ENCODE peak calls at places on chromosomes 11 and 22, in four cellular contexts. D is naive thymus-derived CD4-positive, alpha-beta T cell; I is aorta; G is adrenal gland. N is an unnamed sample.
A peak's percentile ranks its signal among the peaks of the same experiment; 100 is the strongest.

GRCh38 chr11:1749787-1750351 is 526 bp downstream of the IFITM10 start:
- DNase-seq in D (no peak), I (peak; percentile 80), G (peak; percentile 80), N (peak; percentile 42)

GRCh38 chr11:60887531-60887930 is 18.9 kb downstream of the PRPF19 start:
- DNase-seq in D (no peak), I (no peak), G (peak; percentile 78), N (no peak)

GRCh38 chr11:78041843-78042455 is 18.9 kb upstream of the KCTD14 start:
- DNase-seq in D (no peak), I (no peak), G (no peak), N (no peak)

GRCh38 chr22:22569218-22569617 is 10.2 kb upstream of the PRAME start:
- DNase-seq in D (no peak), I (no peak), G (no peak), N (no peak)

GRCh38 chr22:25892678-25893077 is 150.7 kb downstream of the MYO18B start:
- DNase-seq in D (no peak), I (no peak), G (no peak), N (no peak)

GRCh38 chr11:86996953-86997570 is 40.7 kb upstream of the TMEM135 start:
- DNase-seq in D (no peak), I (no peak), G (no peak), N (no peak)

GRCh38 chr11:58580311-58580710 is 1.4 kb downstream of the ZFP91 start:
- DNase-seq in D (no peak), I (no peak), G (no peak), N (no peak)

GRCh38 chr11:68839054-68839865 is 2.5 kb downstream of the CPT1A start:
- DNase-seq in D (peak; percentile 93), I (peak; percentile 97), G (peak; percentile 98), N (peak; percentile 89)

GRCh38 chr11:108008656-108009496 is at the start of gene CUL5:
- DNase-seq in D (peak; percentile 92), I (peak; percentile 97), G (peak; percentile 96), N (peak; percentile 86)

GRCh38 chr11:96257972-96258951 is 84.7 kb downstream of the MAML2 start:
- DNase-seq in D (peak; percentile 65), I (no peak), G (no peak), N (no peak)

GRCh38 chr11:11572386-11572785 is 49.4 kb downstream of the GALNT18 start:
- DNase-seq in D (no peak), I (peak; percentile 56), G (peak; percentile 14), N (peak; percentile 31)

GRCh38 chr11:26820739-26821138 is 98.9 kb upstream of the SLC5A12 start:
- DNase-seq in D (no peak), I (no peak), G (no peak), N (no peak)

GRCh38 chr11:8603696-8604077 is 9.7 kb upstream of the STK33 start:
- DNase-seq in D (no peak), I (no peak), G (no peak), N (no peak)

GRCh38 chr11:132821027-132821426 is 711.3 kb downstream of the OPCML start:
- DNase-seq in D (no peak), I (no peak), G (no peak), N (no peak)

GRCh38 chr11:44497995-44498394 is 67.5 kb upstream of the CD82 start:
- DNase-seq in D (no peak), I (no peak), G (no peak), N (no peak)

DNA sequence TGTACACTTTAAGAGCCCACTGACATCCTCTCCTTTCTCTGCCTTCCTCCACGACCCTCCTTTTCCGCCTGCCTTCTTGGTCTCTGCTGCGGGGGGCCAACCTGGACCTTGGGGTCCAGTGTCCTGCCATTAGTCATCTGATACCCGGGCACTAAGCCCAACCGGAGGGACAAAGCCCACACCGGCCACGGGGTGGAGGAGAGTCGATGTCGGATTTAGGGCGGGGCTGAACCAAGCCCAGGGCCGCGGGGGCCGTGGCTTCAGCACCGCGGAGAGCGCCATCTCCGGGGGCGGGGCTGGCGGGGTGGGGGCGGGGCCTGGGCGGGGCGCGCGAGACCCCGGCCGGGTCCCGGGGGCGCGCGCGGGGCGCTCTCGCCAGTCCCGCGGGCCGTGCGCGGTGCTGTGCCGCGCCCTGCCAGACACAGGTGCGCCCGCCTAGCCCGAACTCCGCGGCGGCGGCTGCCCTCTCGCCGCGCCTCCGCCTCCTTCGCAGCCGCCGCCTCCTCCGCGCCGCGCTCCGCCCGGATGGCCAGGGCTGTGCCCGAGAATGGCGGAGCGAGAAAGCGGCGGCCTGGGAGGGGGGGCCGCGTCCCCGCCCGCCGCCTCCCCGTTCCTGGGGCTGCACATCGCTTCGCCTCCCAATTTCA is at the start of gene MAPK8IP1:
- DNase-seq in D (peak; percentile 60), I (no peak), G (peak; percentile 83), N (no peak)
- H3K27me3 ChIP-seq in D (no peaks in the 10 kb centered on the region), I (no peaks in the 10 kb centered on the region), G (no peaks in the 10 kb centered on the region), N (no peaks in the 10 kb centered on the region)

GRCh38 chr22:49491221-49491635 is 336.4 kb downstream of the BRD1 start:
- DNase-seq in D (no peak), I (no peak), G (no peak), N (no peak)
- H3K27me3 ChIP-seq in D (no peaks in the 10 kb centered on the region), I (no peaks in the 10 kb centered on the region), G (no peaks in the 10 kb centered on the region), N (no peaks in the 10 kb centered on the region)

GRCh38 chr11:17734986-17735822 is 623 bp downstream of the KCNC1 start:
- DNase-seq in D (no peak), I (peak; percentile 79), G (peak; percentile 74), N (no peak)
- H3K27me3 ChIP-seq in D (peaks cover 6% of the 10 kb centered on the region), I (no peaks in the 10 kb centered on the region), G (peaks cover 30% of the 10 kb centered on the region), N (peaks cover 51% of the 10 kb centered on the region)

DNA sequence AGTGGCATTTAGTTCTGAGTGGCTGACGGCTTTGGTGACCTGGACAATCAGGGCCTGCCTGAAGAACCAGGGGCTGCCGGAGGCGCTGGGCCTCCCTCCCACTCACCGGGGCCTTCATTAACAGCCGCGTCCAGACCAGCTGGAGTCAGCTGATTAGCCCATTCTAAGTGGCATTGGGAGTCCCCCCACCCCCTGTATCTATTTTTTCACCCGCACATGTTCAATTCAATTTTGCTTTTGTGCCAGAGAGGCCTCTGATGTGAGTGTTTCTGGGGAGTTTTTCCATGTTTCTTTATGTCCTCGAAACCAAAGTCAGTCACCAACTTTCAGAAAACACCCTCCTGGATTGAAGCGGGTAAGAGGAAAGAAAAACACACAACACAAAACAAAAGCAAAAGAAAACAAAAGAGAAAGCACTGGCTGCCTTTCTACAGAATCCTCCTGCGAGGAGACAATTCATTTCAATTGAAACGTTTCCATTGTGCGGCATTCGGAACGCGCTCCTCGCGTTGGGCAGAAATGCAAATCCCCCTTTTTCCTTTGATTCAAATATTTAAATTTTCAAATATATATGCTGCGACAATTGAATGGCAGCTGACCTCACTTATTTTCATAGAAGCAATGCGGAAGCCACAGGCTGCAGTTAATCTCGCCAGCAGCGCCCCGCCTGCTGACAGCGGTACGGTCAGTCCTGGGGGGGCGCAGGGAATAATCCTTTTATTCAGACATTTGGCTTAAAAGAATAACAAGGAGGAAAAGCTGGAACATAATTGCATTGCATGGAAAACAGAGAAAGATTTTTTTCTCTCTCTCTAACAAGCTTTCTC is 17.6 kb downstream of the CDKN1C start:
- DNase-seq in D (no peak), I (no peak), G (no peak), N (no peak)
- H3K27me3 ChIP-seq in D (peaks cover 4% of the 10 kb centered on the region), I (no peaks in the 10 kb centered on the region), G (peaks cover 15% of the 10 kb centered on the region), N (peaks cover 37% of the 10 kb centered on the region)

N was measured in RWPE2.